ENCODE peak calls at places on chromosome 1, in eight cellular contexts. J, L, S, Y, N, U, K and Q are unnamed samples.

GRCh38 chr1:150186789-150187559 is 37.3 kb downstream of the PLEKHO1 start:
- DNase-seq in U (peak; percentile 70), S (peak; percentile 80), K (no peak), Y (peak; percentile 55), N (no peak), L (no peak), J (no peak), Q (no peak)

GRCh38 chr1:154714638-154715037 is 106.7 kb upstream of the ADAR start:
- DNase-seq in K (no peak), J (no peak), N (no peak), U (peak; percentile 77), L (no peak), Y (peak; percentile 21), S (peak; percentile 18), Q (no peak)

GRCh38 chr1:166133276-166133841 is 33.4 kb downstream of the FAM78B start:
- DNase-seq in Y (peak; percentile 1), L (no peak), S (peak; percentile 4), K (no peak), U (no peak), J (no peak), N (no peak), Q (no peak)

GRCh38 chr1:156433602-156434001 is 64.6 kb downstream of the RHBG start:
- DNase-seq in K (no peak), L (no peak), J (no peak), N (no peak), U (no peak), Y (no peak), S (no peak), Q (no peak)

GRCh38 chr1:234584926-234585325 is 25.1 kb downstream of the IRF2BP2 start:
- DNase-seq in L (no peak), Y (peak; percentile 23), S (no peak), K (peak; percentile 54), J (peak; percentile 86), N (peak; percentile 61), U (peak; percentile 58), Q (peak; percentile 64)

GRCh38 chr1:116983678-116984077 is 17.9 kb upstream of the CD101 start:
- DNase-seq in S (no peak), Y (no peak), L (no peak), U (no peak), N (no peak), K (no peak), J (no peak), Q (no peak)

GRCh38 chr1:8866792-8867415 is 11.6 kb downstream of the ENO1 start:
- DNase-seq in N (no peak), Y (no peak), J (no peak), U (peak; percentile 52), S (no peak), K (no peak), L (no peak), Q (no peak)

GRCh38 chr1:10299174-10299573 is 88.8 kb downstream of the KIF1B start:
- DNase-seq in U (no peak), Y (no peak), J (no peak), N (no peak), K (no peak), S (no peak), L (no peak), Q (no peak)

GRCh38 chr1:31781138-31782065 is 17.3 kb upstream of the ADGRB2 start:
- DNase-seq in J (no peak), L (no peak), N (no peak), S (no peak), K (no peak), Y (no peak), U (no peak), Q (no peak)

GRCh38 chr1:87355894-87356293 is 27.2 kb downstream of the LMO4 start:
- DNase-seq in J (no peak), K (no peak), S (no peak), U (no peak), N (no peak), L (no peak), Y (no peak), Q (no peak)

GRCh38 chr1:161176468-161177111 is 717 bp downstream of the B4GALT3 start:
- DNase-seq in S (peak; percentile 28), L (no peak), J (no peak), Y (no peak), U (peak; percentile 29), N (no peak), K (no peak), Q (no peak)

GRCh38 chr1:149888160-149888998 is 11.0 kb upstream of the BOLA1 start:
- DNase-seq in J (peak; percentile 94), N (peak; percentile 85), K (peak; percentile 89), S (peak; percentile 94), L (peak; percentile 85), Y (peak; percentile 95), U (peak; percentile 94), Q (no peak)

GRCh38 chr1:91124989-91125417 is 103.2 kb upstream of the ZNF644 start:
- DNase-seq in U (no peak), J (no peak), Y (no peak), L (no peak), S (no peak), N (no peak), K (no peak), Q (no peak)

GRCh38 chr1:178011101-178011828 is 41.4 kb upstream of the SEC16B start:
- DNase-seq in N (no peak), Y (peak; percentile 45), J (no peak), L (no peak), K (peak; percentile 70), U (peak; percentile 65), S (no peak), Q (no peak)

GRCh38 chr1:85577421-85578320 is 2.9 kb upstream of the CCN1 start:
- DNase-seq in S (no peak), L (peak; percentile 36), K (no peak), U (peak; percentile 92), J (peak; percentile 77), Y (peak; percentile 81), N (no peak), Q (no peak)

GRCh38 chr1:22872971-22873664 is 99.5 kb downstream of the LACTBL1 start:
- DNase-seq in L (no peak), N (no peak), J (no peak), S (no peak), Y (no peak), K (no peak), U (no peak), Q (no peak)

GRCh38 chr1:45065083-45065482 is 53.0 kb downstream of the UROD start:
- DNase-seq in L (no peak), J (no peak), U (no peak), K (no peak), N (no peak), Y (no peak), S (no peak), Q (no peak)

GRCh38 chr1:220528049-220528678 is at the start of gene MARK1:
- DNase-seq in S (no peak), Y (peak; percentile 46), U (peak; percentile 68), L (peak; percentile 39), J (peak; percentile 87), K (peak; percentile 44), N (peak; percentile 73), Q (no peak)
- H3K27ac ChIP-seq in S (no peak within 1 kb of the TSS), Y (peak within 1 kb of the TSS; percentile 43), U (no peak within 1 kb of the TSS), L (peak within 1 kb of the TSS; percentile 86), J (peak within 1 kb of the TSS; percentile 77), K (no peak within 1 kb of the TSS), N (peak within 1 kb of the TSS; percentile 93), Q (peak within 1 kb of the TSS; percentile 86)

GRCh38 chr1:182789138-182790076 is at the start of gene NPL:
- DNase-seq in L (peak; percentile 72), J (peak; percentile 90), Y (peak; percentile 75), N (peak; percentile 87), K (peak; percentile 67), U (peak; percentile 92), S (peak; percentile 86), Q (no peak)
- H3K27ac ChIP-seq in L (peak within 1 kb of the TSS; percentile 54), J (peak within 1 kb of the TSS; percentile 74), Y (no peak within 1 kb of the TSS), N (peak within 1 kb of the TSS; percentile 76), K (no peak within 1 kb of the TSS), U (no peak within 1 kb of the TSS), S (no peak within 1 kb of the TSS), Q (peak within 1 kb of the TSS; percentile 75)

GRCh38 chr1:24294757-24295371 is 24.3 kb upstream of the GRHL3 start:
- DNase-seq in N (peak; percentile 89), L (peak; percentile 36), S (no peak), J (peak; percentile 93), K (no peak), U (peak; percentile 92), Y (peak; percentile 86), Q (peak; percentile 97)

GRCh38 chr1:24292887-24293286 is 26.3 kb upstream of the GRHL3 start:
- DNase-seq in U (no peak), Y (no peak), K (no peak), L (no peak), N (no peak), J (no peak), S (no peak), Q (no peak)

GRCh38 chr1:24293392-24294227 is 25.5 kb upstream of the GRHL3 start:
- DNase-seq in K (no peak), Y (no peak), S (no peak), L (no peak), N (no peak), U (no peak), J (no peak), Q (peak; percentile 90)

GRCh38 chr1:24295547-24295946 is 23.6 kb upstream of the GRHL3 start:
- DNase-seq in N (no peak), Y (no peak), S (no peak), J (no peak), L (no peak), U (no peak), K (no peak), Q (peak; percentile 84)

GRCh38 chr1:24294228-24294672 is 24.9 kb upstream of the GRHL3 start:
- DNase-seq in N (peak; percentile 84), U (peak; percentile 98), L (peak; percentile 43), S (no peak), Y (peak; percentile 99), J (peak; percentile 90), K (peak; percentile 48), Q (peak; percentile 97)
- H3K27ac ChIP-seq in N (no peak overlapping the region), U (peak overlapping the region; percentile 95), L (peak overlapping the region; percentile 74), S (no peak overlapping the region), Y (peak overlapping the region; percentile 83), J (peak overlapping the region; percentile 71), K (peak overlapping the region; percentile 2), Q (peak overlapping the region; percentile 76)

GRCh38 chr1:203462143-203462542 is 13.5 kb upstream of the PRELP start:
- DNase-seq in K (no peak), U (no peak), N (no peak), L (no peak), S (no peak), J (no peak), Y (no peak), Q (no peak)

GRCh38 chr1:203459671-203460201 is 15.9 kb upstream of the PRELP start:
- DNase-seq in L (no peak), K (no peak), N (no peak), U (no peak), S (no peak), Y (no peak), J (no peak), Q (no peak)

GRCh38 chr1:203463469-203464062 is 12.0 kb upstream of the PRELP start:
- DNase-seq in K (no peak), L (no peak), N (no peak), U (peak; percentile 77), J (no peak), S (peak; percentile 35), Y (peak; percentile 60), Q (no peak)

GRCh38 chr1:203462878-203463277 is 12.7 kb upstream of the PRELP start:
- DNase-seq in N (peak; percentile 87), Y (peak; percentile 73), U (peak; percentile 93), K (no peak), J (peak; percentile 84), S (no peak), L (peak; percentile 87), Q (no peak)

DNA sequence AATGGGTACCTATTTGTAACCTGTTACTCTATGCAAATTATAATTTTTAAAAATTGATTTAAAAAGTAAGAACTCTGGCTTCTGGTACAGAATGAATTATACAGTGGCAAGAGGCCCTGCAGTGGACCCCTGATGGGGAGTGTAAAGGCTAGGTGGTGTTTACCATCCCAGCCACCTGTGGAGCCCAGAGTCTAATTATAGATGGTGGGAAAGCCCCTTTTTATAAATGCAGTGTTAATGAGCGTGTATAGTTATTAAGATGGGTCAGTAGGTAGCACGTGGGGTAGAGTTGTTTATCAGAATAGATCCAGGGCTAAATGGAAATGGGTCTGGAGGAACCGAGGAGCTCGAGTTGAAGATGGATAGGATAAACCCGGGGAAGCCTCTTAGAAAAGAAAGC is 13.9 kb upstream of the PRELP start:
- DNase-seq in S (peak; percentile 69), U (no peak), Y (no peak), J (no peak), K (no peak), L (no peak), N (no peak), Q (no peak)
- H3K27ac ChIP-seq in S (peak overlapping the region; percentile 28), U (no peak overlapping the region), Y (no peak overlapping the region), J (peak overlapping the region; percentile 93), K (no peak overlapping the region), L (no peak overlapping the region), N (no peak overlapping the region), Q (no peak overlapping the region)